ENCODE peak calls at places on chromosomes 11 and 22, in five cellular contexts. One of them, this sample, is unnamed.

GRCh38 chr11:10373340-10373739 is 68.5 kb downstream of the ADM start:
- DNase-seq in IMR-90: peak
- DNase-seq in A549: no peak
- DNase-seq in endothelial cell of umbilical vein: no peak
- DNase-seq in transverse colon: no peak
- DNase-seq in this sample: no peak

GRCh38 chr22:32558681-32559355 is 84.2 kb downstream of the FBXO7 start:
- DNase-seq in IMR-90: peak
- DNase-seq in A549: peak
- DNase-seq in endothelial cell of umbilical vein: no peak
- DNase-seq in transverse colon: peak
- DNase-seq in this sample: peak

GRCh38 chr11:119666463-119667131 is 62.4 kb downstream of the NECTIN1 start:
- DNase-seq in IMR-90: peak
- DNase-seq in A549: peak
- DNase-seq in endothelial cell of umbilical vein: peak
- DNase-seq in transverse colon: peak
- DNase-seq in this sample: peak

GRCh38 chr22:17451251-17451765 is 82.0 kb downstream of the CECR2 start:
- DNase-seq in IMR-90: no peak
- DNase-seq in A549: no peak
- DNase-seq in endothelial cell of umbilical vein: no peak
- DNase-seq in transverse colon: no peak
- DNase-seq in this sample: no peak

GRCh38 chr11:74641905-74642304 is 49.5 kb downstream of the POLD3 start:
- DNase-seq in IMR-90: no peak
- DNase-seq in A549: no peak
- DNase-seq in endothelial cell of umbilical vein: no peak
- DNase-seq in transverse colon: no peak
- DNase-seq in this sample: no peak

GRCh38 chr11:65744699-65745042 is 24.1 kb upstream of the RNASEH2C start:
- DNase-seq in IMR-90: no peak
- DNase-seq in A549: no peak
- DNase-seq in endothelial cell of umbilical vein: no peak
- DNase-seq in transverse colon: no peak
- DNase-seq in this sample: no peak

GRCh38 chr11:77619576-77620198 is 17.9 kb downstream of the CLNS1A start:
- DNase-seq in IMR-90: peak
- DNase-seq in A549: peak
- DNase-seq in endothelial cell of umbilical vein: peak
- DNase-seq in transverse colon: no peak
- DNase-seq in this sample: no peak

GRCh38 chr11:129324533-129325175 is 51.0 kb upstream of the BARX2 start:
- DNase-seq in IMR-90: no peak
- DNase-seq in A549: peak
- DNase-seq in endothelial cell of umbilical vein: no peak
- DNase-seq in transverse colon: peak
- DNase-seq in this sample: peak

GRCh38 chr11:79520086-79520485 is 79.3 kb upstream of the TENM4 start:
- DNase-seq in IMR-90: no peak
- DNase-seq in A549: no peak
- DNase-seq in endothelial cell of umbilical vein: no peak
- DNase-seq in transverse colon: no peak
- DNase-seq in this sample: no peak

GRCh38 chr11:83566948-83567347 is 280.8 kb upstream of the CCDC90B start:
- DNase-seq in IMR-90: peak
- DNase-seq in A549: no peak
- DNase-seq in endothelial cell of umbilical vein: no peak
- DNase-seq in transverse colon: no peak
- DNase-seq in this sample: no peak

GRCh38 chr11:128763224-128763623 is 69.4 kb downstream of the FLI1 start:
- DNase-seq in IMR-90: peak
- DNase-seq in A549: no peak
- DNase-seq in endothelial cell of umbilical vein: no peak
- DNase-seq in transverse colon: no peak
- DNase-seq in this sample: no peak

GRCh38 chr11:119664063-119664572 is 64.9 kb downstream of the NECTIN1 start:
- DNase-seq in IMR-90: peak
- DNase-seq in A549: no peak
- DNase-seq in endothelial cell of umbilical vein: no peak
- DNase-seq in transverse colon: no peak
- DNase-seq in this sample: no peak

GRCh38 chr22:50530857-50531545 is 1.2 kb upstream of the TYMP start:
- DNase-seq in IMR-90: peak
- DNase-seq in A549: peak
- DNase-seq in endothelial cell of umbilical vein: peak
- DNase-seq in transverse colon: peak
- DNase-seq in this sample: peak

GRCh38 chr11:57977709-57978108 is 46.0 kb upstream of the OR9Q1 start:
- DNase-seq in IMR-90: no peak
- DNase-seq in A549: no peak
- DNase-seq in endothelial cell of umbilical vein: no peak
- DNase-seq in transverse colon: no peak
- DNase-seq in this sample: no peak

GRCh38 chr22:46584081-46584903 is 35.9 kb upstream of the GRAMD4 start:
- DNase-seq in IMR-90: peak
- DNase-seq in A549: no peak
- DNase-seq in endothelial cell of umbilical vein: no peak
- DNase-seq in transverse colon: no peak
- DNase-seq in this sample: no peak

GRCh38 chr11:4459470-4459869 is 10.4 kb downstream of the OR52K2 start:
- DNase-seq in IMR-90: no peak
- DNase-seq in A549: no peak
- DNase-seq in endothelial cell of umbilical vein: no peak
- DNase-seq in transverse colon: peak
- DNase-seq in this sample: no peak

GRCh38 chr11:47566166-47566546 is 757 bp downstream of the PTPMT1 start:
- DNase-seq in IMR-90: no peak
- DNase-seq in A549: no peak
- DNase-seq in endothelial cell of umbilical vein: no peak
- DNase-seq in transverse colon: no peak
- DNase-seq in this sample: no peak

GRCh38 chr11:119323532-119324033 is 6.7 kb upstream of the MCAM start:
- DNase-seq in IMR-90: peak
- DNase-seq in A549: peak
- DNase-seq in endothelial cell of umbilical vein: peak
- DNase-seq in transverse colon: peak
- DNase-seq in this sample: peak

GRCh38 chr11:75815345-75815983 is 454 bp downstream of the UVRAG start:
- DNase-seq in IMR-90: peak
- DNase-seq in A549: peak
- DNase-seq in endothelial cell of umbilical vein: peak
- DNase-seq in transverse colon: peak
- DNase-seq in this sample: no peak

GRCh38 chr11:124823512-124824376 is 23.5 kb upstream of the MSANTD2 start:
- DNase-seq in IMR-90: no peak
- DNase-seq in A549: no peak
- DNase-seq in endothelial cell of umbilical vein: no peak
- DNase-seq in transverse colon: no peak
- DNase-seq in this sample: no peak

GRCh38 chr11:12829131-12829530 is 154.9 kb downstream of the TEAD1 start:
- DNase-seq in IMR-90: no peak
- DNase-seq in A549: no peak
- DNase-seq in endothelial cell of umbilical vein: peak
- DNase-seq in transverse colon: no peak
- DNase-seq in this sample: no peak

GRCh38 chr11:12827369-12827768 is 153.1 kb downstream of the TEAD1 start:
- DNase-seq in IMR-90: no peak
- DNase-seq in A549: no peak
- DNase-seq in endothelial cell of umbilical vein: no peak
- DNase-seq in transverse colon: no peak
- DNase-seq in this sample: no peak

GRCh38 chr11:12829536-12830314 is 155.5 kb downstream of the TEAD1 start:
- DNase-seq in IMR-90: no peak
- DNase-seq in A549: no peak
- DNase-seq in endothelial cell of umbilical vein: no peak
- DNase-seq in transverse colon: no peak
- DNase-seq in this sample: no peak

GRCh38 chr11:12826441-12826840 is 152.2 kb downstream of the TEAD1 start:
- DNase-seq in IMR-90: no peak
- DNase-seq in A549: no peak
- DNase-seq in endothelial cell of umbilical vein: peak
- DNase-seq in transverse colon: no peak
- DNase-seq in this sample: no peak

DNA sequence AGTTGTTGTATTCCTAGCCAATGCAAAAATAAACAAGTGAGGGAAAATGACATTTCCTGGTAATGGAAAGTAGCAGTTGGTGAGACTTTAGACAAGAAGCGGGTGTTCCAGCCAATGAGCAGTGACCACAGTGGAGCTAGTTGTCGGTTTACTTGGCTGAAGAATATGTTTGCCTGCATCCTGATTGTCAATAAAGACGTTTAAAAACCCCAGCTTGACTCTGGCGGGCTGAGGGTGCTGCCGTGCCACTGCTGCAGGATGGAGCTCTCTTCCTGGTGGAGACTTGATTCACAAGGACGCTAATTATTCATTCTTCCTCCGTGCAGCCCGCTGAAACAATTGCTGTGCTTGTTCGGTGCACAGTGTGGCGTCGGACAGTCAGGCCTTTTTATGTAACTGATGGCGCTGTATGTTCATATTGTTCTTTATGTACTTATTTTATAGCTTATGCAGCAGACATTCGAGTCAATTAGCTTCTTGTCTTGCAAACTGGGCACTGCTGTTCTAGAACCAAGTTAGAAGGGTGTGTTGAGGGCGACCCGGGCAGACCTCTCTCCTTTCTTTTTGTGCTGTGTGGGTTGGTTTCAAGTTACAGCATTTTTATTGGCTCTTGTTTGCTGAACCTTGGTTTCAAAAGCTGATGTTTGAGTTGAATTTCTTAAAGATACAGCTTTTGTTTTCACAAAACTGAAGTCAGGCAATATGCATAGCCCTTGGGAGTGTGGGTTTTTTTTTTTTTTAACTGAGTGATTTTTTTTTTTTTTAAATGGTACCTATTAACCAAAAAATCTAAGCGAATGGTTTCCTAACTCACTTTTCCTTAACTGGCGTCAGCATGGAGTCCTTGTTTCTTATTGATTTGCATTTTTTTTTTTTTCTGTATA is 153.9 kb downstream of the TEAD1 start:
- DNase-seq in IMR-90: peak
- DNase-seq in A549: peak
- DNase-seq in endothelial cell of umbilical vein: peak
- DNase-seq in transverse colon: peak
- DNase-seq in this sample: no peak
- H3K4me3 ChIP-seq in IMR-90: peak
- H3K4me3 ChIP-seq in A549: peak
- H3K4me3 ChIP-seq in endothelial cell of umbilical vein: peak
- H3K4me3 ChIP-seq in transverse colon: no peak
- H3K4me3 ChIP-seq in this sample: no peak

GRCh38 chr11:28836285-28837081 is 728.3 kb downstream of the METTL15 start:
- DNase-seq in IMR-90: peak
- DNase-seq in A549: peak
- DNase-seq in endothelial cell of umbilical vein: peak
- DNase-seq in transverse colon: no peak
- DNase-seq in this sample: no peak

GRCh38 chr11:28837599-28837998 is 729.4 kb downstream of the METTL15 start:
- DNase-seq in IMR-90: no peak
- DNase-seq in A549: no peak
- DNase-seq in endothelial cell of umbilical vein: no peak
- DNase-seq in transverse colon: no peak
- DNase-seq in this sample: no peak

GRCh38 chr11:28835790-28836189 is 727.6 kb downstream of the METTL15 start:
- DNase-seq in IMR-90: peak
- DNase-seq in A549: peak
- DNase-seq in endothelial cell of umbilical vein: peak
- DNase-seq in transverse colon: no peak
- DNase-seq in this sample: no peak

GRCh38 chr11:28835317-28835716 is 727.1 kb downstream of the METTL15 start:
- DNase-seq in IMR-90: no peak
- DNase-seq in A549: no peak
- DNase-seq in endothelial cell of umbilical vein: no peak
- DNase-seq in transverse colon: no peak
- DNase-seq in this sample: no peak

DNA sequence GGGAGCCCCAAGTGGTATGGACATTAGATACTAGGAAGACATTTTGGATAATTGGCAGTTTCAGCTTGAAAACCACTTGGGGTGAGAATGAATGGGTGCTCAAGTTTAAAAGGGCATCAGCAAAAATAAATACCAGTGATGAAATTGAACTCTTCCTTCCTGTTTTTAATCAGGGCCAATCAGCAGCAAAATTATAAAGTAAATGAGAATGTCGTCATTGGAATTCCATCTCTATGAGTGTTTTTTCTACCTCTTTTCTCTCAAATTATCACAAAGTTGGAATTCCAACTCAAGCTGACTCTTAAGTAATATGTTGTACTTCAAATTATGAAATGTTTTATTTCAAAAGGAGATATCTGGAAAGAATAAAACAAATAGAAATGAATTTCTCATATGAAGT is 730.6 kb downstream of the METTL15 start:
- DNase-seq in IMR-90: peak
- DNase-seq in A549: no peak
- DNase-seq in endothelial cell of umbilical vein: peak
- DNase-seq in transverse colon: no peak
- DNase-seq in this sample: no peak
- H3K27ac ChIP-seq in IMR-90: peak
- H3K27ac ChIP-seq in A549: peak
- H3K27ac ChIP-seq in endothelial cell of umbilical vein: peak
- H3K27ac ChIP-seq in transverse colon: no peak
- H3K27ac ChIP-seq in this sample: no peak

GRCh38 chr11:8045839-8046238 is 35.2 kb upstream of the TUB start:
- DNase-seq in IMR-90: no peak
- DNase-seq in A549: no peak
- DNase-seq in endothelial cell of umbilical vein: no peak
- DNase-seq in transverse colon: no peak
- DNase-seq in this sample: no peak
- TF ChIP-seq POLR2A in IMR-90: no peak
- TF ChIP-seq POLR2A in A549: no peak
- TF ChIP-seq POLR2A in endothelial cell of umbilical vein: no peak
- TF ChIP-seq POLR2A in transverse colon: no peak
- TF ChIP-seq POLR2A in this sample: no peak

DNA sequence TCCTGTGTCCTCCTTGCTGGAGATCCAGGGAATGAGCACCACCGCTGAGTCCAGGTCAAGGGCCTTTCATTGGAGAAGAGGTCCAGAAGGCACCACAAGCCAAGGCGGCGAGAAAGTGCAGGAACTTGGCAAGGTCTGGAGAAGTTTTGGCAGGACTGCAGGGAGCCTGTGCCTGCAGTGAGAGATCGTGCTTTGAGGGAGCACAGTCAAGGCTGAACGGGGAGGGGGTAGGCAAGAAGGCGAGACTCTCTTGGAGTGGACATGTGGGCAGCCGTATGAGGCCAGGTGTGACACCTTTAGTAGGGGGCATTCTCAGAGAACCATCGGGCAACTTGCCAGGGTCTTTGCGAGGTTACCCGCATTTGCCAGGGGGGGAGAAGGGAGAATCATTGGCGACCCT is 30.5 kb downstream of the LRRC10B start:
- DNase-seq in IMR-90: no peak
- DNase-seq in A549: no peak
- DNase-seq in endothelial cell of umbilical vein: no peak
- DNase-seq in transverse colon: no peak
- DNase-seq in this sample: no peak
- H3K4me3 ChIP-seq in IMR-90: no peak
- H3K4me3 ChIP-seq in A549: no peak
- H3K4me3 ChIP-seq in endothelial cell of umbilical vein: no peak
- H3K4me3 ChIP-seq in transverse colon: no peak
- H3K4me3 ChIP-seq in this sample: no peak